ENCODE peak calls at places on chromosomes 2 and 18, in eight cellular contexts. One of them, this sample, is unnamed.

GRCh38 chr2:95122197-95122551 is 566 bp upstream of the MRPS5 start:
- DNase-seq in K562: no peak
- DNase-seq in H1: no peak
- DNase-seq in SK-N-SH: no peak
- DNase-seq in HepG2: no peak
- DNase-seq in GM12878: peak; percentile 5
- DNase-seq in IMR-90: no peak
- DNase-seq in HCT116: no peak
- DNase-seq in this sample: peak; percentile 11

GRCh38 chr2:30807249-30807648 is at the start of gene CAPN13:
- DNase-seq in GM12878: no peak
- DNase-seq in HepG2: no peak
- DNase-seq in SK-N-SH: no peak
- DNase-seq in IMR-90: no peak
- DNase-seq in H1: peak; percentile 15
- DNase-seq in HCT116: peak; percentile 32
- DNase-seq in K562: no peak
- DNase-seq in this sample: no peak

GRCh38 chr2:189305291-189305943 is 125.9 kb upstream of the COL5A2 start:
- DNase-seq in IMR-90: peak; percentile 68
- DNase-seq in SK-N-SH: no peak
- DNase-seq in HepG2: no peak
- DNase-seq in GM12878: no peak
- DNase-seq in K562: no peak
- DNase-seq in HCT116: no peak
- DNase-seq in H1: no peak
- DNase-seq in this sample: no peak

GRCh38 chr2:164754157-164755093 is 87.2 kb downstream of the COBLL1 start:
- DNase-seq in HepG2: no peak
- DNase-seq in IMR-90: no peak
- DNase-seq in GM12878: no peak
- DNase-seq in H1: no peak
- DNase-seq in HCT116: no peak
- DNase-seq in K562: no peak
- DNase-seq in SK-N-SH: no peak
- DNase-seq in this sample: no peak

GRCh38 chr2:111199840-111200239 is 79.1 kb downstream of the BCL2L11 start:
- DNase-seq in HepG2: no peak
- DNase-seq in HCT116: no peak
- DNase-seq in H1: no peak
- DNase-seq in IMR-90: no peak
- DNase-seq in SK-N-SH: no peak
- DNase-seq in K562: no peak
- DNase-seq in GM12878: no peak
- DNase-seq in this sample: no peak

GRCh38 chr2:180662555-180662954 is 317.9 kb upstream of the UBE2E3 start:
- DNase-seq in H1: no peak
- DNase-seq in SK-N-SH: no peak
- DNase-seq in HepG2: no peak
- DNase-seq in HCT116: no peak
- DNase-seq in GM12878: no peak
- DNase-seq in IMR-90: no peak
- DNase-seq in K562: no peak
- DNase-seq in this sample: no peak

GRCh38 chr2:9998916-9999654 is 44.3 kb upstream of the KLF11 start:
- DNase-seq in SK-N-SH: no peak
- DNase-seq in IMR-90: no peak
- DNase-seq in HepG2: no peak
- DNase-seq in K562: no peak
- DNase-seq in HCT116: no peak
- DNase-seq in H1: no peak
- DNase-seq in GM12878: no peak
- DNase-seq in this sample: no peak

GRCh38 chr18:10546557-10547300 is 20.9 kb downstream of the NAPG start:
- DNase-seq in HepG2: peak; percentile 46
- DNase-seq in K562: no peak
- DNase-seq in H1: no peak
- DNase-seq in IMR-90: no peak
- DNase-seq in SK-N-SH: no peak
- DNase-seq in GM12878: no peak
- DNase-seq in HCT116: no peak
- DNase-seq in this sample: no peak

GRCh38 chr2:241692448-241692847 is 5.8 kb upstream of the DTYMK start:
- DNase-seq in HCT116: no peak
- DNase-seq in K562: no peak
- DNase-seq in IMR-90: peak; percentile 84
- DNase-seq in HepG2: no peak
- DNase-seq in SK-N-SH: no peak
- DNase-seq in GM12878: no peak
- DNase-seq in H1: no peak
- DNase-seq in this sample: no peak

GRCh38 chr2:220228310-220229006 is 601.0 kb downstream of the SLC4A3 start:
- DNase-seq in GM12878: no peak
- DNase-seq in H1: no peak
- DNase-seq in HCT116: peak; percentile 97
- DNase-seq in HepG2: peak; percentile 27
- DNase-seq in IMR-90: peak; percentile 99
- DNase-seq in K562: no peak
- DNase-seq in SK-N-SH: peak; percentile 1
- DNase-seq in this sample: peak; percentile 60

GRCh38 chr18:61702007-61702406 is 190.8 kb downstream of the RNF152 start:
- DNase-seq in HepG2: no peak
- DNase-seq in H1: no peak
- DNase-seq in SK-N-SH: no peak
- DNase-seq in K562: no peak
- DNase-seq in HCT116: no peak
- DNase-seq in GM12878: no peak
- DNase-seq in IMR-90: peak; percentile 89
- DNase-seq in this sample: no peak

GRCh38 chr18:79884296-79884962 is 67.0 kb downstream of the SLC66A2 start:
- DNase-seq in H1: no peak
- DNase-seq in K562: no peak
- DNase-seq in HepG2: no peak
- DNase-seq in SK-N-SH: no peak
- DNase-seq in GM12878: no peak
- DNase-seq in IMR-90: no peak
- DNase-seq in HCT116: no peak
- DNase-seq in this sample: no peak

GRCh38 chr2:217806480-217806760 is 196.4 kb downstream of the TNS1 start:
- DNase-seq in SK-N-SH: no peak
- DNase-seq in HepG2: no peak
- DNase-seq in K562: no peak
- DNase-seq in IMR-90: no peak
- DNase-seq in HCT116: no peak
- DNase-seq in H1: no peak
- DNase-seq in GM12878: no peak
- DNase-seq in this sample: no peak

GRCh38 chr2:176110975-176111663 is 4.0 kb downstream of the HOXD11 start:
- DNase-seq in GM12878: no peak
- DNase-seq in HepG2: peak; percentile 50
- DNase-seq in IMR-90: peak; percentile 28
- DNase-seq in SK-N-SH: peak; percentile 88
- DNase-seq in H1: no peak
- DNase-seq in K562: peak; percentile 70
- DNase-seq in HCT116: no peak
- DNase-seq in this sample: peak; percentile 76

DNA sequence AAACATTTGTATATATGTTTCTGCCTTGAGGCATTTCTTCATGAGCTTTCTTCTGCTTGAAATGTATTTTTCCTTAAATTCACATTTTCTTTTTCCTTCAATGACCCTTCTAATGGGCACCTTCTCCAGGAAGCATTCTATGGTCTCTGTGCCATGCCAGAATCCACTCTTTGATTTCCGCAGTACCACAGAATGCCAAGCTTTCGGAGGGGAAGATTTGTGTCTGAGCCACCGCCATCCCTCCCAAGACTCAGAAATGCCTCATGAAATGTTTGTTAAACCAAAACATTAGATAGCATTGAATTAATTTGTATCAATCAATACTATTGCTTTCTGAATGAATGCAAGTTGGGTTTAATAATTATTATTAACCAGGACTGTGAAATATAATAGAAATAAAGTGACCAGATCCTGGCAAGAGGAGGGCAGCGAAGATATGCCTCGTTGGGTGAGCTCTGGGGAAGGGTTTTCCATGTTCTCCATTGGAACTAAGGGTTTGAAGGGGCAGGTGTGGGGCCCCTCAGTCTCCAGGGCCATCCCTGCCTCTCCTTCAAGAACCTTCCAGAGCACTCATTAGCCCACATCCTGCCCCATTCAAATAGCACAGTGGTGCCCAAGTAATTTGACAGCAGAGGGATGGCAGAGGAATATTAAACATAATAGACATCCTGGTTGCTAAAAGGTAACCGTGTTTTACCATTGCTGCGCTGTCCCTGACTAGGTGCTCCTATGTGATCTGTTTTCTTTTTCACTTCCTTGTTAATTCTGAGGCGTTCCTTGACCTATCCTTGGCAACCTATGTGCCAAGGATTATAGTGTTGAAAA is 189.6 kb downstream of the MYCN start:
- DNase-seq in SK-N-SH: no peak
- DNase-seq in HepG2: no peak
- DNase-seq in IMR-90: no peak
- DNase-seq in K562: no peak
- DNase-seq in H1: no peak
- DNase-seq in GM12878: no peak
- DNase-seq in HCT116: no peak
- DNase-seq in this sample: no peak
- TF ChIP-seq RAD21 in SK-N-SH: no peak
- TF ChIP-seq RAD21 in HepG2: no peak
- TF ChIP-seq RAD21 in IMR-90: no peak
- TF ChIP-seq RAD21 in K562: no peak
- TF ChIP-seq RAD21 in H1: no peak
- TF ChIP-seq RAD21 in GM12878: no peak
- TF ChIP-seq RAD21 in HCT116: no peak
- TF ChIP-seq RAD21 in this sample: no peak

DNA sequence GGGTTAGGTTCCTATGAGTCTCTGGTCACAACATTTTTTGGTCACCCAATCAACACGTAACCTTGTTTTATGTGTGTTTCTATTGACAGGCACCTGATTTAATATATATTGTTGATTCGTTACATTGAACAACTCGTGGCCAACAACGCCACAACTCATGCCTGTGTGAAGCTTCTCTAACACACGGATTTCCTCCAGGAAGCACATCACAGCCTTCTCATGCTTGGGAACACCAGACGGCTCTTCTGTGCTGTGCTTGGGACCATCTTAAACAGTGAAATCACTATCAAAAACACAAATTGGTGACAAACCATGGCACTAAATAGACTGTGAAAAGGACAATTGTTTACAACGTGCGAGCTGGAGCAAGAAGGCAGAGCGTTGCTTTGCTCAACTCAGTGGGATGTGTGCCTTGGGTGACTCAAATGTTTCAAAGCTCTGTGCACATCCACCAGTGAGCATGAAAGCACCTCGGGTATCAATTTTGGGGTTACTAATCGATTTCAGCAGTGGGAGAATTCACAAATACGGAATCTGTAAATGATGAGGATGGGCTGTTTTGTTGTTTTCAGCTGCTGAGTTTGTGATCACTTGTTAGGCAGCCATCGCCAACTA is 182.4 kb upstream of the ARL4C start:
- DNase-seq in GM12878: no peak
- DNase-seq in K562: no peak
- DNase-seq in HepG2: no peak
- DNase-seq in HCT116: no peak
- DNase-seq in H1: no peak
- DNase-seq in SK-N-SH: no peak
- DNase-seq in IMR-90: no peak
- DNase-seq in this sample: no peak
- TF ChIP-seq RAD21 in GM12878: no peak
- TF ChIP-seq RAD21 in K562: no peak
- TF ChIP-seq RAD21 in HepG2: no peak
- TF ChIP-seq RAD21 in HCT116: no peak
- TF ChIP-seq RAD21 in H1: no peak
- TF ChIP-seq RAD21 in SK-N-SH: no peak
- TF ChIP-seq RAD21 in IMR-90: no peak
- TF ChIP-seq RAD21 in this sample: no peak

GRCh38 chr2:143684731-143685364 is 555.6 kb downstream of the ARHGAP15 start:
- DNase-seq in GM12878: no peak
- DNase-seq in H1: no peak
- DNase-seq in SK-N-SH: no peak
- DNase-seq in HepG2: no peak
- DNase-seq in HCT116: no peak
- DNase-seq in IMR-90: no peak
- DNase-seq in K562: no peak
- DNase-seq in this sample: no peak
- TF ChIP-seq RAD21 in GM12878: no peak
- TF ChIP-seq RAD21 in H1: no peak
- TF ChIP-seq RAD21 in SK-N-SH: no peak
- TF ChIP-seq RAD21 in HepG2: no peak
- TF ChIP-seq RAD21 in HCT116: no peak
- TF ChIP-seq RAD21 in IMR-90: no peak
- TF ChIP-seq RAD21 in K562: no peak
- TF ChIP-seq RAD21 in this sample: no peak

GRCh38 chr2:168467729-168468128 is 11.7 kb downstream of the CERS6 start:
- DNase-seq in GM12878: no peak
- DNase-seq in IMR-90: no peak
- DNase-seq in HCT116: no peak
- DNase-seq in SK-N-SH: no peak
- DNase-seq in HepG2: peak; percentile 45
- DNase-seq in H1: no peak
- DNase-seq in K562: no peak
- DNase-seq in this sample: no peak

GRCh38 chr2:168469281-168469988 is 13.4 kb downstream of the CERS6 start:
- DNase-seq in K562: no peak
- DNase-seq in HepG2: no peak
- DNase-seq in IMR-90: no peak
- DNase-seq in H1: no peak
- DNase-seq in SK-N-SH: no peak
- DNase-seq in GM12878: peak; percentile 75
- DNase-seq in HCT116: no peak
- DNase-seq in this sample: no peak

GRCh38 chr2:168470188-168470879 is 14.3 kb downstream of the CERS6 start:
- DNase-seq in K562: no peak
- DNase-seq in HepG2: no peak
- DNase-seq in GM12878: no peak
- DNase-seq in HCT116: no peak
- DNase-seq in SK-N-SH: no peak
- DNase-seq in IMR-90: no peak
- DNase-seq in H1: no peak
- DNase-seq in this sample: no peak

GRCh38 chr2:168468354-168468753 is 12.3 kb downstream of the CERS6 start:
- DNase-seq in SK-N-SH: no peak
- DNase-seq in K562: no peak
- DNase-seq in HepG2: no peak
- DNase-seq in IMR-90: no peak
- DNase-seq in GM12878: no peak
- DNase-seq in H1: no peak
- DNase-seq in HCT116: no peak
- DNase-seq in this sample: no peak

DNA sequence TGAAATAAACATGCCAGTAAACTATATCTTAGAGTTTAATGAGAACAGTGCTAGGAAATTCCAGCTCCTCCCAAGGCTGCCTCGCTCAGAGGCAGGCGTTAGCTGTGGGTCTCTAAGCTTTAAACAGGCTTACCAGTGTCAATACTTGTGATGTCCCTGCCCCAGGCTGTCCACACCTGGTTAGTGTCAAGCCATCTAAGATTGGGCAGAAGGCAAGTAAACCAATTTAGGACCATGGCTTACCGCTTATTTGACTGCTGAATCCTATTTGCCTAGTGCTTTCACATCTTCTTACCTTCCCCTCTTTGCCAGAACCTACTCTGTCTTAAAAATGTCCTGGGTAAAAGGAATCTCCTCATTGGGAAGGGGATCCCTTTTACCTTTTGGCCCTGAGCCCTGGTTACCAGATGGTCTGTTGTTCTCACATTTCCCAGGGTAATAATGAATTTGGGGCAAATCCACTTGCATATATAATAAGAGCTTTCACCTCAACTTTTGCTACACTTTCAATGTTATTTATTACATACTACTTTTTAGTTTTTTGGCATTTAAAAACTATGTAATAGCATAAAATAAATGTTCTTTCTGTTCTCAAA is 14.9 kb downstream of the CERS6 start:
- DNase-seq in K562: no peak
- DNase-seq in SK-N-SH: peak; percentile 24
- DNase-seq in IMR-90: no peak
- DNase-seq in GM12878: no peak
- DNase-seq in HCT116: no peak
- DNase-seq in H1: no peak
- DNase-seq in HepG2: no peak
- DNase-seq in this sample: no peak
- TF ChIP-seq RAD21 in K562: no peak
- TF ChIP-seq RAD21 in SK-N-SH: no peak
- TF ChIP-seq RAD21 in IMR-90: no peak
- TF ChIP-seq RAD21 in GM12878: no peak
- TF ChIP-seq RAD21 in HCT116: no peak
- TF ChIP-seq RAD21 in H1: no peak
- TF ChIP-seq RAD21 in HepG2: no peak
- TF ChIP-seq RAD21 in this sample: no peak

This sample was measured in A549.